ENCODE peak calls at places on chromosomes 16 and 17, in seven cellular contexts. One of them, this sample, is unnamed. For H3K4me1 and H3K9me3, the result is how much of the 10 kb centered on the place peaks cover.

GRCh38 chr17:34850023-34850422 is 111.2 kb downstream of the CCT6B start:
- DNase-seq in upper lobe of right lung: no peak
- DNase-seq in left lung: no peak
- DNase-seq in hepatocyte: peak
- DNase-seq in mammary epithelial cell: no peak
- DNase-seq in Panc1: no peak
- DNase-seq in cardiac muscle cell: no peak
- DNase-seq in this sample: no peak

GRCh38 chr17:39069114-39069756 is 82.2 kb downstream of the PLXDC1 start:
- DNase-seq in upper lobe of right lung: no peak
- DNase-seq in left lung: no peak
- DNase-seq in hepatocyte: peak
- DNase-seq in mammary epithelial cell: peak
- DNase-seq in Panc1: peak
- DNase-seq in cardiac muscle cell: peak
- DNase-seq in this sample: peak

GRCh38 chr16:73071131-73071940 is 23.4 kb upstream of the ZFHX3 start:
- DNase-seq in upper lobe of right lung: peak
- DNase-seq in left lung: peak
- DNase-seq in hepatocyte: peak
- DNase-seq in mammary epithelial cell: no peak
- DNase-seq in Panc1: no peak
- DNase-seq in cardiac muscle cell: peak
- DNase-seq in this sample: peak

GRCh38 chr16:4496305-4496704 is 20.1 kb downstream of the HMOX2 start:
- DNase-seq in upper lobe of right lung: no peak
- DNase-seq in left lung: no peak
- DNase-seq in hepatocyte: no peak
- DNase-seq in mammary epithelial cell: peak
- DNase-seq in Panc1: no peak
- DNase-seq in cardiac muscle cell: no peak
- DNase-seq in this sample: no peak

GRCh38 chr16:2493608-2494007 is 18.7 kb downstream of the TBC1D24 start:
- DNase-seq in upper lobe of right lung: no peak
- DNase-seq in left lung: no peak
- DNase-seq in hepatocyte: no peak
- DNase-seq in mammary epithelial cell: no peak
- DNase-seq in Panc1: no peak
- DNase-seq in cardiac muscle cell: no peak
- DNase-seq in this sample: no peak

GRCh38 chr17:72745241-72745640 is 347.2 kb downstream of the SLC39A11 start:
- DNase-seq in upper lobe of right lung: no peak
- DNase-seq in left lung: no peak
- DNase-seq in hepatocyte: no peak
- DNase-seq in mammary epithelial cell: no peak
- DNase-seq in Panc1: no peak
- DNase-seq in cardiac muscle cell: no peak
- DNase-seq in this sample: no peak

GRCh38 chr17:50052241-50052788 is 3.6 kb upstream of the ITGA3 start:
- DNase-seq in upper lobe of right lung: no peak
- DNase-seq in left lung: no peak
- DNase-seq in hepatocyte: no peak
- DNase-seq in mammary epithelial cell: no peak
- DNase-seq in Panc1: no peak
- DNase-seq in cardiac muscle cell: no peak
- DNase-seq in this sample: no peak

GRCh38 chr16:57955572-57955971 is 15.4 kb downstream of the CNGB1 start:
- DNase-seq in upper lobe of right lung: peak
- DNase-seq in left lung: peak
- DNase-seq in hepatocyte: no peak
- DNase-seq in mammary epithelial cell: peak
- DNase-seq in Panc1: no peak
- DNase-seq in cardiac muscle cell: no peak
- DNase-seq in this sample: no peak

GRCh38 chr16:31528726-31529397 is 1.2 kb downstream of the AHSP start:
- DNase-seq in upper lobe of right lung: no peak
- DNase-seq in left lung: no peak
- DNase-seq in hepatocyte: peak
- DNase-seq in mammary epithelial cell: no peak
- DNase-seq in Panc1: no peak
- DNase-seq in cardiac muscle cell: peak
- DNase-seq in this sample: no peak

GRCh38 chr16:64751906-64752305 is 370.0 kb downstream of the CDH11 start:
- DNase-seq in upper lobe of right lung: no peak
- DNase-seq in left lung: no peak
- DNase-seq in hepatocyte: no peak
- DNase-seq in mammary epithelial cell: no peak
- DNase-seq in Panc1: no peak
- DNase-seq in cardiac muscle cell: no peak
- DNase-seq in this sample: no peak

GRCh38 chr16:695355-696089 is 5.3 kb upstream of the WDR24 start:
- DNase-seq in upper lobe of right lung: no peak
- DNase-seq in left lung: peak
- DNase-seq in hepatocyte: no peak
- DNase-seq in mammary epithelial cell: peak
- DNase-seq in Panc1: no peak
- DNase-seq in cardiac muscle cell: peak
- DNase-seq in this sample: peak

GRCh38 chr17:2137342-2138098 is 82.6 kb downstream of the HIC1 start:
- DNase-seq in upper lobe of right lung: no peak
- DNase-seq in left lung: no peak
- DNase-seq in hepatocyte: peak
- DNase-seq in mammary epithelial cell: no peak
- DNase-seq in Panc1: no peak
- DNase-seq in cardiac muscle cell: no peak
- DNase-seq in this sample: peak

GRCh38 chr17:19958023-19958422 is 19.6 kb downstream of the AKAP10 start:
- DNase-seq in upper lobe of right lung: no peak
- DNase-seq in left lung: no peak
- DNase-seq in hepatocyte: peak
- DNase-seq in mammary epithelial cell: peak
- DNase-seq in Panc1: peak
- DNase-seq in cardiac muscle cell: no peak
- DNase-seq in this sample: peak

GRCh38 chr17:28662527-28662829 is 473 bp downstream of the SUPT6H start:
- DNase-seq in upper lobe of right lung: no peak
- DNase-seq in left lung: no peak
- DNase-seq in hepatocyte: no peak
- DNase-seq in mammary epithelial cell: no peak
- DNase-seq in Panc1: no peak
- DNase-seq in cardiac muscle cell: no peak
- DNase-seq in this sample: no peak

GRCh38 chr16:3021449-3022207 is 1.5 kb downstream of the TNFRSF12A start:
- DNase-seq in upper lobe of right lung: peak
- DNase-seq in left lung: peak
- DNase-seq in hepatocyte: peak
- DNase-seq in mammary epithelial cell: peak
- DNase-seq in Panc1: peak
- DNase-seq in cardiac muscle cell: peak
- DNase-seq in this sample: peak

GRCh38 chr17:82356028-82356427 is 3.0 kb upstream of the TEX19 start:
- DNase-seq in upper lobe of right lung: peak
- DNase-seq in left lung: no peak
- DNase-seq in hepatocyte: no peak
- DNase-seq in mammary epithelial cell: peak
- DNase-seq in Panc1: no peak
- DNase-seq in cardiac muscle cell: no peak
- DNase-seq in this sample: no peak

GRCh38 chr17:63477471-63478440 is 895 bp downstream of the ACE start:
- DNase-seq in upper lobe of right lung: no peak
- DNase-seq in left lung: no peak
- DNase-seq in hepatocyte: peak
- DNase-seq in mammary epithelial cell: no peak
- DNase-seq in Panc1: no peak
- DNase-seq in cardiac muscle cell: peak
- DNase-seq in this sample: peak

GRCh38 chr17:45294506-45294905 is 22.3 kb downstream of the MAP3K14 start:
- DNase-seq in upper lobe of right lung: no peak
- DNase-seq in left lung: peak
- DNase-seq in hepatocyte: no peak
- DNase-seq in mammary epithelial cell: peak
- DNase-seq in Panc1: no peak
- DNase-seq in cardiac muscle cell: no peak
- DNase-seq in this sample: no peak
- H3K4me1 ChIP-seq in upper lobe of right lung: half or more
- H3K4me1 ChIP-seq in left lung: half or more
- H3K4me1 ChIP-seq in hepatocyte: under half
- H3K4me1 ChIP-seq in mammary epithelial cell: half or more
- H3K4me1 ChIP-seq in Panc1: half or more
- H3K4me1 ChIP-seq in cardiac muscle cell: half or more
- H3K4me1 ChIP-seq in this sample: under half

DNA sequence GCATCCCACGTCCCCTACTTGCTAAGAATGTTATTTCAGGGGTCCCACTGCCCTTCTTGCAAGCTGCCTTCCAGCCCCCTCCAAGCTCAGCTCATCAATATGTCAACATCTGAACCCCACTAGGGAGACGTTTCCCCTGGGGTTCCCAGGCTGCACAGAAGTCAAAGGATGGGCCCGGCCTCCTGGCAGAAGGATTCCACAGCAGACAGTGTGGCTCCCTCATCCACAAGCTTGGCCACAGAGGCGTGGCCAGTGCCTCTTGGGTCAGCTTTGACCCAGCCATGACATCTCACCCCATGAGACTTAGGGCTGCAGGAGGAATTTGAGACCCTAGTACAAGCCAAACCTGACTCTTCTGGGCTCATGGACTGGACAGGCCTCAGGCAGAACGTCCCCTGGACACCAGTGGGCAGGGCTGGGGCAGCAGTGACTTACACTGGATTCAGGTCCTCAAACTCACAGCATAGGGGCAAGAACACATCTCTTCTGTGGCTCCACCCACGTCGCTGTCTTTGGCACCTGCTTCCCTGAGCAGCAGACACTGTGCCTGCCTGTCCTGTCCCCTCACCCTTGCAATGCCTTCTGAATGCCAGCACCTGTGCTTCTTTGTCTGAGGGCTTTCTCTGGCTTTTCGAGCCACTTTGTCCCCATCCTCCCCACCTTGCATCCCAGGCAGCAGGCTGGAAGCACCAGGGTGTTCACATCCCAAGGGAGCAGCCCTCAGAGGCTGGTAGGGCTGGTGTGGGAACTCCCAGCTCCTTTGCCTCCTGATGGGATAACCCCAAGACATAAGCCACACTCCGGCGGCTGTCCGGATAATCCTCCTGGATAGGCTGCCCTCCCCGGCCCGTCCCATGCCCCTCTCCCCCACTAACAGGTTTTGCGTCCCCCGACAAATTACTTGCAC is 56.0 kb upstream of the ENPP7 start:
- DNase-seq in upper lobe of right lung: peak
- DNase-seq in left lung: no peak
- DNase-seq in hepatocyte: no peak
- DNase-seq in mammary epithelial cell: no peak
- DNase-seq in Panc1: no peak
- DNase-seq in cardiac muscle cell: no peak
- DNase-seq in this sample: no peak
- H3K27ac ChIP-seq in upper lobe of right lung: no peak
- H3K27ac ChIP-seq in left lung: no peak
- H3K27ac ChIP-seq in hepatocyte: no peak
- H3K27ac ChIP-seq in mammary epithelial cell: no peak
- H3K27ac ChIP-seq in Panc1: no peak
- H3K27ac ChIP-seq in cardiac muscle cell: no peak
- H3K27ac ChIP-seq in this sample: no peak

DNA sequence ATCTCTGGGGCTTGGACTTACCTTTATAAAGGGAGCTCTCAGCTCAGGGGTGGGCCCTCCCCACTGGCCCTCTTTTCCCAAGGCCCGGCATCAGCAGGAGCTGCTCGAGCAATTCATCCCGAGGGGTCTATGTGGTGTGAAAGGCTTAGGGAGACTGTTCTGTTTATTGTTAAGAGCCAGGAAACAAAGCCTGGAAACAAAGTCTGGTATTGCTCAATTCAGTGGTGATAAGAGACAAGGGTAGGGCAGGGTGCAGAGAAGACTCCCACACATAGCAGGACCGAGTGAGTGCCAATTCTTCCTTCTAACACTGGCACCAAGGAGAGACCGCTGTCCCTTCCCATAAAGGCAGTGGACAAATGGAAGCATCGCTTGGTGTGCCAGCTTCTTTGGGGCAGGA is 750.7 kb downstream of the KCNJ18 start:
- DNase-seq in upper lobe of right lung: no peak
- DNase-seq in left lung: no peak
- DNase-seq in hepatocyte: no peak
- DNase-seq in mammary epithelial cell: no peak
- DNase-seq in Panc1: no peak
- DNase-seq in cardiac muscle cell: no peak
- DNase-seq in this sample: no peak
- H3K9me3 ChIP-seq in upper lobe of right lung: under half
- H3K9me3 ChIP-seq in left lung: under half
- H3K9me3 ChIP-seq in hepatocyte: under half
- H3K9me3 ChIP-seq in mammary epithelial cell: under half
- H3K9me3 ChIP-seq in Panc1: under half
- H3K9me3 ChIP-seq in cardiac muscle cell: under half
- H3K9me3 ChIP-seq in this sample: under half

GRCh38 chr16:87856796-87857228 is 12.5 kb downstream of the SLC7A5 start:
- DNase-seq in upper lobe of right lung: no peak
- DNase-seq in left lung: no peak
- DNase-seq in hepatocyte: no peak
- DNase-seq in mammary epithelial cell: no peak
- DNase-seq in Panc1: no peak
- DNase-seq in cardiac muscle cell: no peak
- DNase-seq in this sample: no peak

GRCh38 chr16:87853411-87854052 is 15.8 kb downstream of the SLC7A5 start:
- DNase-seq in upper lobe of right lung: peak
- DNase-seq in left lung: peak
- DNase-seq in hepatocyte: peak
- DNase-seq in mammary epithelial cell: peak
- DNase-seq in Panc1: no peak
- DNase-seq in cardiac muscle cell: peak
- DNase-seq in this sample: peak

GRCh38 chr16:87855852-87856715 is 13.2 kb downstream of the SLC7A5 start:
- DNase-seq in upper lobe of right lung: peak
- DNase-seq in left lung: peak
- DNase-seq in hepatocyte: peak
- DNase-seq in mammary epithelial cell: no peak
- DNase-seq in Panc1: no peak
- DNase-seq in cardiac muscle cell: no peak
- DNase-seq in this sample: no peak

GRCh38 chr16:87854907-87855683 is 14.2 kb downstream of the SLC7A5 start:
- DNase-seq in upper lobe of right lung: no peak
- DNase-seq in left lung: no peak
- DNase-seq in hepatocyte: no peak
- DNase-seq in mammary epithelial cell: no peak
- DNase-seq in Panc1: no peak
- DNase-seq in cardiac muscle cell: no peak
- DNase-seq in this sample: no peak

GRCh38 chr16:87854053-87854906 is 15.0 kb downstream of the SLC7A5 start:
- DNase-seq in upper lobe of right lung: no peak
- DNase-seq in left lung: no peak
- DNase-seq in hepatocyte: peak
- DNase-seq in mammary epithelial cell: peak
- DNase-seq in Panc1: no peak
- DNase-seq in cardiac muscle cell: no peak
- DNase-seq in this sample: no peak
- H3K4me1 ChIP-seq in upper lobe of right lung: under half
- H3K4me1 ChIP-seq in left lung: under half
- H3K4me1 ChIP-seq in hepatocyte: half or more
- H3K4me1 ChIP-seq in mammary epithelial cell: half or more
- H3K4me1 ChIP-seq in Panc1: half or more
- H3K4me1 ChIP-seq in cardiac muscle cell: under half
- H3K4me1 ChIP-seq in this sample: half or more

DNA sequence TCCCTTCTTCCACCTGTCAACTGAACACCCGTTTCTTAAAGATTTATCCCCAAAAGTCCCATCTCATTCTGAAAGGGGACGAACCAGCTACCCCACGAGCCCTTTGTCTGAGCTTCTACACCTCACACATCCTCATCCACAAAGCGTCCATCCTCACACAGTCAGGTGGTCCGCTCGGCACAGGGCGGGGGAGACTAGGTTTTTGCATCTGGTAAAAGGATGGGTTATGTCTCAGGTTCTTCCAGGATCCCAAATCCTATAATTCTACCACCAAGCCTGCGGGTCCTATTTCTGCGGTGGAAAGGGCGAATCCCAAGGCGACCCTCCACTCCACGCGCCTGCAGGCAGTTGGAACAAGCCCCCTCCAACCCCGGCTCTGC is 458 bp downstream of the GFOD2 start:
- DNase-seq in upper lobe of right lung: no peak
- DNase-seq in left lung: no peak
- DNase-seq in hepatocyte: no peak
- DNase-seq in mammary epithelial cell: peak
- DNase-seq in Panc1: no peak
- DNase-seq in cardiac muscle cell: no peak
- DNase-seq in this sample: no peak
- H3K27ac ChIP-seq in upper lobe of right lung: peak
- H3K27ac ChIP-seq in left lung: peak
- H3K27ac ChIP-seq in hepatocyte: no peak
- H3K27ac ChIP-seq in mammary epithelial cell: peak
- H3K27ac ChIP-seq in Panc1: peak
- H3K27ac ChIP-seq in cardiac muscle cell: no peak
- H3K27ac ChIP-seq in this sample: peak

This sample was measured in SJCRH30.